ENCODE peak calls at places on chromosomes 6 and 20, in five cellular contexts. H, N, E, K and R are unnamed samples.
A peak's percentile ranks its signal among the peaks of the same experiment; 100 is the strongest.

GRCh38 chr6:114449659-114450058 is 106.8 kb upstream of the HS3ST5 start:
- DNase-seq in H (no peak), N (no peak), E (no peak), K (no peak), R (no peak)

GRCh38 chr6:1485678-1486077 is 96.3 kb downstream of the FOXF2 start:
- DNase-seq in H (no peak), N (no peak), E (peak; percentile 95), K (peak; percentile 90), R (peak; percentile 29)

GRCh38 chr6:83432626-83433025 is 1.8 kb upstream of the ME1 start:
- DNase-seq in H (no peak), N (no peak), E (no peak), K (peak; percentile 16), R (no peak)

GRCh38 chr6:142413111-142413510 is 111.3 kb downstream of the ADGRG6 start:
- DNase-seq in H (no peak), N (no peak), E (peak; percentile 12), K (peak; percentile 71), R (no peak)

GRCh38 chr6:107116328-107116892 is 1.1 kb upstream of the BEND3 start:
- DNase-seq in H (no peak), N (no peak), E (peak; percentile 62), K (peak; percentile 53), R (no peak)

GRCh38 chr6:1328129-1328528 is 16.2 kb downstream of the FOXQ1 start:
- DNase-seq in H (no peak), N (no peak), E (peak; percentile 33), K (no peak), R (no peak)

GRCh38 chr6:16514249-16514648 is 247.0 kb downstream of the ATXN1 start:
- DNase-seq in H (no peak), N (no peak), E (peak; percentile 45), K (peak; percentile 88), R (no peak)

GRCh38 chr6:2524090-2524489 is 226.6 kb downstream of the MYLK4 start:
- DNase-seq in H (no peak), N (no peak), E (no peak), K (no peak), R (no peak)

GRCh38 chr6:25298508-25298834 is 19.3 kb downstream of the CARMIL1 start:
- DNase-seq in H (no peak), N (no peak), E (no peak), K (no peak), R (no peak)

GRCh38 chr6:1608976-1609661 is 596 bp upstream of the FOXC1 start:
- DNase-seq in H (no peak), N (no peak), E (no peak), K (no peak), R (no peak)

GRCh38 chr6:90778419-90779203 is 191.7 kb upstream of the MAP3K7 start:
- DNase-seq in H (no peak), N (no peak), E (no peak), K (no peak), R (no peak)

GRCh38 chr6:113458368-113459010 is 398.7 kb upstream of the MARCKS start:
- DNase-seq in H (no peak), N (no peak), E (no peak), K (peak; percentile 71), R (no peak)

GRCh38 chr6:168213121-168213524 is 106.5 kb downstream of the DACT2 start:
- DNase-seq in H (no peak), N (no peak), E (no peak), K (no peak), R (peak; percentile 68)

GRCh38 chr20:24999568-24999967 is 7.0 kb upstream of the APMAP start:
- DNase-seq in H (no peak), N (no peak), E (no peak), K (no peak), R (peak; percentile 74)

GRCh38 chr6:107629545-107630147 is 139.7 kb downstream of the SOBP start:
- DNase-seq in H (no peak), N (no peak), E (no peak), K (no peak), R (no peak)

GRCh38 chr20:61125536-61126180 is 126.4 kb upstream of the CDH4 start:
- DNase-seq in H (no peak), N (no peak), E (no peak), K (no peak), R (no peak)

GRCh38 chr6:5657684-5658429 is 348.9 kb downstream of the NRN1 start:
- DNase-seq in H (no peak), N (no peak), E (no peak), K (no peak), R (no peak)

GRCh38 chr6:35392111-35392702 is 49.8 kb downstream of the PPARD start:
- DNase-seq in H (no peak), N (no peak), E (peak; percentile 99), K (no peak), R (peak; percentile 93)

GRCh38 chr20:10524034-10524476 is 89.0 kb downstream of the SLX4IP start:
- DNase-seq in H (no peak), N (peak; percentile 58), E (no peak), K (peak; percentile 89), R (peak; percentile 91)

GRCh38 chr6:19408331-19408730 is 428.8 kb upstream of the ID4 start:
- DNase-seq in H (no peak), N (no peak), E (no peak), K (peak; percentile 62), R (no peak)

GRCh38 chr20:59175861-59176260 is 12.2 kb downstream of the ZNF831 start:
- DNase-seq in H (no peak), N (no peak), E (no peak), K (no peak), R (no peak)

DNA sequence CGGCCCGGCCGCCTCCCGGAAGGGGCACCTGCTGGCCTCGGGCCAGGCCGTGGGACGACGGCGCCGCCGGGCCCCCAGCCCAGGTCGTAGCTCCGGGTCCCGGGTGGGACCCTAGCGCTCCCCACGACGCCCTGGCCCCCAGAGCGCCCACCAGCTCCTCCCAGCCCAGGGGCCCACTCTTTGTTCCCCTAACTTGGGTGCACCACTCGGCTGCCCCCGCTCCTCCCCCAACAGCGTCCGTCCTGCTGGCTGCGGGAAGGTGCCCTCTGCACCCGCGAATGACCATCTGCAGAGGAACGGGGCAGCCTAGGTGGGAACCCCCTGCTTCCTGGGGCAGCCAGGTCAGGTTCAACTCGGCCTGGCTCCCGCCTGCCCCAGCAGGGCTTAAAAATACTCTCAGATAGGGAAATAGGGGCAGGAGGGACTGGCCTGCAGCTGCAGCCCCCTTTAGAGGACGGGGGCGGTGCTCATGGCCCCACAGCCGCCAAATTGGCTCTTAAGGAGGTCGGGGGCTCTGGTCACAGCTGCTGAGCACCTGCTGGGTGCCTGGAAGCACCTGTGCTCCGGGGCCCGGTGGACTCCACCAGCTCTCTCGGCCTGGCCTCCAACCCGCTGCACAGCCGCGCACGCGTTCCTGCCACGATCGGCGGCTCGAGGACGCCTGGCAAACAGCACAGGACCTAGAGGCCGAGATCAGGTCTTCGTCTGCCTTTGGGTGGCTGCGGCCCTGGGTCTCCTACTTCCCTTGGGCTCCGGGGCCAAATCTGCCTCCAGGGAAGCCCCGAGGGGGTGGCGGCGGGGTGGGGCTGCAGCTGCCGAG is 581 bp upstream of the LAMA5 start:
- DNase-seq in H (no peak), N (peak; percentile 60), E (no peak), K (no peak), R (no peak)
- H3K4me3 ChIP-seq in H (peak overlapping the region; percentile 25), N (peak overlapping the region; percentile 85), E (peak overlapping the region; percentile 29), K (no peak overlapping the region), R (no peak overlapping the region)

GRCh38 chr20:1830240-1830639 is 65.0 kb upstream of the SIRPA start:
- DNase-seq in H (peak; percentile 91), N (peak; percentile 93), E (peak; percentile 99), K (peak; percentile 89), R (no peak)

GRCh38 chr20:1828786-1829131 is 66.4 kb upstream of the SIRPA start:
- DNase-seq in H (no peak), N (no peak), E (no peak), K (no peak), R (no peak)

GRCh38 chr20:1829531-1829930 is 65.7 kb upstream of the SIRPA start:
- DNase-seq in H (no peak), N (no peak), E (no peak), K (no peak), R (no peak)

GRCh38 chr20:1827510-1827973 is 67.7 kb upstream of the SIRPA start:
- DNase-seq in H (no peak), N (no peak), E (no peak), K (no peak), R (no peak)

GRCh38 chr20:1827974-1828785 is 67.0 kb upstream of the SIRPA start:
- DNase-seq in H (no peak), N (peak; percentile 84), E (peak; percentile 97), K (no peak), R (peak; percentile 42)
- H3K4me3 ChIP-seq in H (no peak overlapping the region), N (no peak overlapping the region), E (no peak overlapping the region), K (no peak overlapping the region), R (no peak overlapping the region)

GRCh38 chr6:28956331-28956730 is 32.5 kb upstream of the TRIM27 start:
- DNase-seq in H (no peak), N (no peak), E (no peak), K (no peak), R (no peak)

GRCh38 chr6:28947831-28948270 is 24.1 kb upstream of the TRIM27 start:
- DNase-seq in H (no peak), N (no peak), E (peak; percentile 73), K (no peak), R (no peak)

GRCh38 chr6:28948782-28949486 is 25.1 kb upstream of the TRIM27 start:
- DNase-seq in H (no peak), N (no peak), E (no peak), K (no peak), R (no peak)

DNA sequence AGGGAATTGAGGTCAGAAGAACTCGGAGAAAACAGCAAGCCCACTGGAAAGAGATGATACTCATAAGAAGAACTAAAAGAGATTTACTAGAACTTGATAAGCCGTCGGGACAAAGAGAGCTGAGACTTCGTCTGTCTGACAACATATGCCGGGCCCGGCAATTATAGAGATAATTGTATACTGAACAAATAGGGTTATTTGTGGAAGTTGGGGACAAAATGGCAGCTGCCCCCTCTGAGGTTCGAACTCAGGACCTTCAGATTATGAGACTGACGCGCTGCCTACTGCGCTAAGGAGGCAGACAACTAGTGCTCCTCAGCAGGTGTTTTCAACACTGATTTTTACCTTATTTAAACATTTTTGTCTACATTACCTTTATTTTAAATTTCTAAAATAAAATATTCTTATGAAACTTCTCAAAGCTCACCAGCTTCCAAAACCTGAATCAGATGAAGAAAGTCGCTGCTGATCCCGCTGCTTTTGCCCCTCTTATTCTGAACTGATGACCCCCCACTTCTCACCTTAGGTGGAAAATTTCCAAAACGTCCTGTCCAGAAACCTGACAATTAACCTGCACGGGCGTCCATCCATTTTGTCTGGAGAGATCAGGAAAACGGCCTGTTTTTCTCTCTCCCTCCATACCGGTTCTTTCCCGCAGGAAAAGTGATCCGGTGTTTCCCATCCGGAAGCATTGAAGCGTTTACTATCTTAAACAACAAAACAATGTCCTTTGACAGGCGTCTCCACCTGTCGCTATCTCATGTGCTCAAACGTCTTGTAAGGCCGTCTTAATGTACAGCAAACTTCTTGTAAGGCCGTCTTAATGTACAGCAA is 29.5 kb upstream of the TRIM27 start:
- DNase-seq in H (peak; percentile 28), N (no peak), E (peak; percentile 67), K (peak; percentile 71), R (no peak)
- H3K4me3 ChIP-seq in H (peak overlapping the region; percentile 63), N (peak overlapping the region; percentile 37), E (peak overlapping the region; percentile 65), K (peak overlapping the region; percentile 62), R (no peak overlapping the region)

GRCh38 chr6:33696538-33697518 is 14.7 kb downstream of the UQCC2 start:
- DNase-seq in H (no peak), N (peak; percentile 80), E (no peak), K (peak; percentile 73), R (no peak)

GRCh38 chr6:33694977-33695376 is 16.5 kb downstream of the UQCC2 start:
- DNase-seq in H (no peak), N (no peak), E (no peak), K (no peak), R (no peak)

GRCh38 chr6:33694401-33694931 is 17.0 kb downstream of the UQCC2 start:
- DNase-seq in H (peak; percentile 17), N (peak; percentile 52), E (peak; percentile 79), K (peak; percentile 24), R (no peak)

GRCh38 chr6:33695451-33695855 is 16.0 kb downstream of the UQCC2 start:
- DNase-seq in H (no peak), N (no peak), E (peak; percentile 54), K (no peak), R (no peak)

GRCh38 chr6:33696076-33696475 is 15.4 kb downstream of the UQCC2 start:
- DNase-seq in H (no peak), N (no peak), E (no peak), K (no peak), R (no peak)
- H3K4me3 ChIP-seq in H (no peak overlapping the region), N (no peak overlapping the region), E (no peak overlapping the region), K (no peak overlapping the region), R (no peak overlapping the region)